ENCODE peak calls at places on chromosomes 7 and 10, in four cellular contexts. Y is ureter, Z is transverse colon, W is aorta. U is an unnamed sample.

GRCh38 chr7:32163141-32163806 is 93.1 kb upstream of the PDE1C start:
- DNase-seq in Y (peak; percentile 50), Z (peak; percentile 26), W (peak; percentile 88), U (peak; percentile 78)

GRCh38 chr7:2403718-2404648 is 572 bp downstream of the CHST12 start:
- DNase-seq in Y (no peak), Z (peak; percentile 46), W (peak; percentile 84), U (peak; percentile 45)

GRCh38 chr10:132110713-132111112 is 45.0 kb downstream of the JAKMIP3 start:
- DNase-seq in Y (peak; percentile 38), Z (no peak), W (peak; percentile 59), U (no peak)

GRCh38 chr7:158270106-158270775 is 317.4 kb downstream of the PTPRN2 start:
- DNase-seq in Y (no peak), Z (no peak), W (peak; percentile 65), U (no peak)

GRCh38 chr10:63103971-63104409 is 29.1 kb upstream of the NRBF2 start:
- DNase-seq in Y (no peak), Z (no peak), W (no peak), U (no peak)

GRCh38 chr7:158595068-158595467 is 7.4 kb upstream of the PTPRN2 start:
- DNase-seq in Y (no peak), Z (no peak), W (no peak), U (no peak)

GRCh38 chr10:84613336-84614021 is 285.1 kb downstream of the CCSER2 start:
- DNase-seq in Y (no peak), Z (peak; percentile 18), W (no peak), U (no peak)

GRCh38 chr10:113087082-113088029 is 137.3 kb downstream of the TCF7L2 start:
- DNase-seq in Y (peak; percentile 63), Z (peak; percentile 80), W (peak; percentile 80), U (peak; percentile 80)

GRCh38 chr7:46486264-46487206 is 565.5 kb upstream of the IGFBP3 start:
- DNase-seq in Y (peak; percentile 57), Z (peak; percentile 28), W (peak; percentile 85), U (peak; percentile 81)

GRCh38 chr7:137590686-137591255 is 247.2 kb upstream of the PTN start:
- DNase-seq in Y (no peak), Z (no peak), W (no peak), U (no peak)

GRCh38 chr10:11175823-11176243 is 158.2 kb downstream of the CELF2 start:
- DNase-seq in Y (no peak), Z (peak; percentile 35), W (no peak), U (no peak)

GRCh38 chr10:76382381-76382851 is 951.0 kb downstream of the LRMDA start:
- DNase-seq in Y (no peak), Z (no peak), W (no peak), U (no peak)

GRCh38 chr7:101163281-101164070 is 1.9 kb downstream of the VGF start:
- DNase-seq in Y (no peak), Z (no peak), W (no peak), U (no peak)

GRCh38 chr10:44786451-44786850 is 124.7 kb upstream of the TMEM72 start:
- DNase-seq in Y (no peak), Z (no peak), W (no peak), U (no peak)

GRCh38 chr7:44222074-44222473 is 21.3 kb downstream of the YKT6 start:
- DNase-seq in Y (no peak), Z (no peak), W (no peak), U (no peak)

GRCh38 chr7:450741-451140 is 68.9 kb downstream of the PDGFA start:
- DNase-seq in Y (no peak), Z (no peak), W (no peak), U (no peak)

GRCh38 chr7:47458057-47458456 is 123.9 kb downstream of the TNS3 start:
- DNase-seq in Y (no peak), Z (peak; percentile 45), W (peak; percentile 89), U (peak; percentile 84)

GRCh38 chr10:21532694-21533576 is 1.1 kb upstream of the MLLT10 start:
- DNase-seq in Y (no peak), Z (no peak), W (no peak), U (no peak)

GRCh38 chr10:45001382-45002148 is 842 bp downstream of the ZNF22 start:
- DNase-seq in Y (peak; percentile 69), Z (peak; percentile 66), W (peak; percentile 89), U (peak; percentile 80)

GRCh38 chr10:107986571-107986970 is 822.1 kb upstream of the SORCS1 start:
- DNase-seq in Y (no peak), Z (no peak), W (no peak), U (no peak)

GRCh38 chr7:112938895-112939588 is 147.6 kb downstream of the GPR85 start:
- DNase-seq in Y (peak; percentile 55), Z (peak; percentile 16), W (peak; percentile 77), U (peak; percentile 67)

GRCh38 chr7:156764766-156765165 is 124.2 kb downstream of the RNF32 start:
- DNase-seq in Y (no peak), Z (no peak), W (no peak), U (no peak)

GRCh38 chr10:88418871-88419270 is 164.2 kb downstream of the RNLS start:
- DNase-seq in Y (no peak), Z (no peak), W (no peak), U (no peak)

GRCh38 chr7:51295435-51296269 is 21.0 kb downstream of the COBL start:
- DNase-seq in Y (no peak), Z (peak; percentile 68), W (no peak), U (no peak)

GRCh38 chr10:82164333-82164732 is 289.3 kb downstream of the NRG3 start:
- DNase-seq in Y (no peak), Z (no peak), W (no peak), U (no peak)

U was measured in tibial artery.